ENCODE peak calls at places on chromosomes 3 and 15, in ten cellular contexts. G, B, F, S, O, V, I, X, Q and J are unnamed samples.

GRCh38 chr15:48493084-48493762 is 152.3 kb downstream of the FBN1 start:
- DNase-seq in S (no peak), F (no peak), O (no peak), B (peak), Q (no peak), I (peak), X (no peak), G (no peak), V (no peak), J (no peak)

GRCh38 chr15:74240002-74240568 is 4.0 kb downstream of the CCDC33 start:
- DNase-seq in Q (peak), I (peak), S (peak), V (no peak), G (peak), B (peak), X (peak), O (peak), F (peak), J (no peak)

GRCh38 chr3:174675426-174675825 is 183.7 kb upstream of the NAALADL2 start:
- DNase-seq in X (no peak), S (no peak), B (no peak), O (no peak), G (no peak), I (no peak), V (no peak), F (no peak), Q (no peak), J (no peak)

GRCh38 chr3:196666001-196666867 is 26.7 kb downstream of the NRROS start:
- DNase-seq in F (no peak), X (no peak), Q (no peak), I (peak), O (peak), S (peak), G (peak), B (no peak), V (no peak), J (peak)

GRCh38 chr3:100299031-100299430 is 35.5 kb upstream of the NIT2 start:
- DNase-seq in Q (no peak), G (no peak), B (no peak), V (no peak), I (no peak), X (no peak), F (no peak), S (no peak), O (no peak), J (no peak)

GRCh38 chr15:29134239-29134638 is 135.4 kb downstream of the NSMCE3 start:
- DNase-seq in X (no peak), B (no peak), S (no peak), O (no peak), Q (peak), V (no peak), F (no peak), G (peak), I (no peak), J (no peak)

GRCh38 chr3:126527455-126528211 is 3.7 kb downstream of the CHST13 start:
- DNase-seq in V (no peak), G (peak), S (no peak), X (no peak), O (no peak), B (no peak), Q (no peak), F (no peak), I (no peak), J (peak)

GRCh38 chr3:157130881-157131251 is 29.1 kb downstream of the CCNL1 start:
- DNase-seq in I (no peak), G (no peak), B (no peak), V (no peak), Q (no peak), O (no peak), X (no peak), S (peak), F (no peak), J (no peak)

GRCh38 chr3:140370686-140371085 is 307.2 kb upstream of the TRIM42 start:
- DNase-seq in F (no peak), V (no peak), I (no peak), S (no peak), Q (no peak), G (no peak), O (no peak), X (no peak), B (no peak), J (no peak)

GRCh38 chr3:155185623-155186022 is 105.5 kb downstream of the MME start:
- DNase-seq in G (no peak), B (peak), S (peak), X (no peak), I (peak), F (no peak), V (no peak), O (no peak), Q (no peak), J (no peak)

GRCh38 chr3:10515396-10515795 is 10.0 kb upstream of the ATP2B2 start:
- DNase-seq in V (no peak), B (no peak), O (no peak), X (no peak), Q (no peak), I (no peak), G (no peak), S (no peak), F (no peak), J (no peak)

GRCh38 chr15:58224068-58224467 is 85.9 kb downstream of the AQP9 start:
- DNase-seq in V (no peak), G (no peak), S (no peak), O (no peak), X (no peak), B (peak), F (no peak), Q (no peak), I (no peak), J (peak)

GRCh38 chr15:58222698-58223097 is 84.5 kb downstream of the AQP9 start:
- DNase-seq in X (no peak), V (no peak), B (no peak), Q (no peak), O (no peak), S (no peak), I (peak), G (no peak), F (no peak), J (no peak)

GRCh38 chr15:58223432-58223831 is 85.3 kb downstream of the AQP9 start:
- DNase-seq in I (no peak), G (no peak), B (no peak), Q (no peak), V (no peak), S (no peak), X (no peak), F (no peak), O (no peak), J (no peak)

DNA sequence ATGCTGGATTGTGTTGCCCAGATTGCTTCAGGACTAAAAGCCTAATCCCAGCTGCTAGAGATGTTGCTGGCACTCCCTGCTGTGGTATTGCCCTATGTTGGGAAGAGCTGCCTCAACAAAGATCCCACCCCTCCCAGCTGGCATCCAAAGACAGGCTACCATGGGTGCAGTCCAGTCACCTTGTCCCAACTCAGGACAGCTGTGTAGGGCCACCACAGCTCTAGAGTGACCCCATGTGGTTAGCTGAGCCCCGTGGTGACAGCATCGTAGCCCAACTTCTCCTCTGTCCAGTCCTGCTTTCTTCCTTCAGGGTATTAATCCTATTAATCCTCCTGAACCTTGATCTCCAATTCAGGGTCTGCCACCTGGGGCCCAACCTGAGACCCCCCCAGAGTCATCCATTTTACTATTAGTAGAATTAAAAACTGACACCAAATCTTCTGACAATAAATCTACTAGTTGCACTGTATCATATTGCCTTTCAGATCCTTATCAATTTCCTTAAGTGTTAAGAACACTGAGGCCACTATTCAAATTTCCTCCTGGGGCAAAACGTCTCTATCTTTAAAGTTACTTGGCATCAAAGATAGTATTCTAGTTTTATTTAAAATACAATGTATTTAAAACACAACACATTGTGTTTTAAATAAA is 83.5 kb downstream of the AQP9 start:
- DNase-seq in I (peak), B (no peak), V (peak), F (peak), O (peak), G (no peak), S (peak), X (peak), Q (no peak), J (peak)
- TF ChIP-seq CTCF in I (peak), B (peak), V (peak), F (no peak), O (peak), G (peak), S (peak), X (peak), Q (no peak), J (no peak)

DNA sequence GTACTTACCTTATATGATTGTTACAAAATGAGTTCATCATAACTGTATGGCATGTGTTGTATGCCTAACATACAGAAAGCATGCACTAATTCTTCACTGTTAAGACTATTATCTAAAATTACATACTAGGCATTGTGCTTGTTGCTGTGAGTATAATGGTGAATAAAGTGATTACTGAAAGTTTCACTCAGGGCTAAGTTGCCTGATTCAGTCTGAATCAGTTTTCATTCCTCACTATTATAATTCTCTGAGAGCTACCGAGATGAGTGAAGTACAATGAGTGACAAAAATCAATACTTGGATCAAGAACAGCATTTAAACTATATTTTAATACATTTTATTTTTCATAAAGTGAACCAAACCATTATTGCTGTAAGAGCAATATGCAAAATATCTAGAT is 7.5 kb upstream of the GCSAM start:
- DNase-seq in Q (no peak), O (no peak), V (no peak), X (no peak), F (no peak), S (no peak), G (no peak), B (no peak), I (no peak), J (no peak)
- TF ChIP-seq CTCF in Q (no peak), O (no peak), V (no peak), X (no peak), F (no peak), S (no peak), G (no peak), B (no peak), I (no peak), J (no peak)

DNA sequence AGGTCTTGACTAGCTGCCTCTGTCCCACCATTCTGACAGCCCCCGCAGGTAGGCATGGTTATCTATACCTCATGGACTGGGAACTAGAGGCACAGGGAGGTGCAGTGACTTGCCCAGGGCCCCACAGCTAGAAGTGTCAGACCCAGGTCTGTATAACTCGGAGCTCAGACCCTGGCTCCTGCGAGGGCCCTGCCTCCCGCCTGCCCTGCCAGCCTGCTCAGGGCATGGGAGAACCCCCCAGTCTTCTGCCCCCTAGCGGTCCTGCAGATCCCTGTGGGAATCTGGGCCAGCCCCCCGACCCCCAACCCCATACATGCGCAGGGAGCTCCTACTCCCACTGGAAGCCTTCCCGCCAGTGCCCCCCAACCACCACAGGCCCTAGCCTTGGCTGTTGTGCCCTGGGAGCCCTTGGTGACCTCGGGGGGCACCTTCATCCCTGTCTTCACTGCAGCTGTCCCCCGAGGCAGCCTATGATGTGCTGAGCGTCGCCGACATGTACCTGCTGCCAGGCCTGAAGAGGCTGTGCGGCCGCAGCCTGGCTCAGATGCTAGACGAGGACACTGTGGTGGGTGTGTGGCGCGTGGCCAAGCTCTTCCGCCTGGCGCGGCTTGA is 6.9 kb downstream of the ABTB1 start:
- DNase-seq in F (peak), O (no peak), B (no peak), V (no peak), G (peak), Q (peak), X (no peak), I (no peak), S (peak), J (no peak)
- TF ChIP-seq CTCF in F (no peak), O (peak), B (peak), V (no peak), G (no peak), Q (no peak), X (no peak), I (peak), S (peak), J (peak)

GRCh38 chr3:129556890-129557736 is 14.1 kb downstream of the H1-8 start:
- DNase-seq in V (no peak), O (no peak), B (peak), G (no peak), I (no peak), X (no peak), S (no peak), Q (peak), F (no peak), J (no peak)

GRCh38 chr3:129557737-129558037 is 14.7 kb downstream of the H1-8 start:
- DNase-seq in X (no peak), Q (no peak), G (no peak), I (no peak), O (no peak), B (no peak), V (no peak), F (no peak), S (no peak), J (no peak)

GRCh38 chr3:129555616-129556357 is 12.8 kb downstream of the H1-8 start:
- DNase-seq in O (no peak), B (no peak), G (peak), F (no peak), S (no peak), X (no peak), I (no peak), V (no peak), Q (no peak), J (no peak)

GRCh38 chr3:129555176-129555575 is 12.2 kb downstream of the H1-8 start:
- DNase-seq in S (no peak), V (no peak), G (no peak), I (no peak), Q (no peak), X (no peak), F (no peak), B (no peak), O (no peak), J (no peak)

GRCh38 chr3:129556358-129556695 is 13.4 kb downstream of the H1-8 start:
- DNase-seq in S (no peak), X (no peak), V (no peak), Q (no peak), I (no peak), O (no peak), F (no peak), B (no peak), G (no peak), J (no peak)
- TF ChIP-seq CTCF in S (no peak), X (no peak), V (no peak), Q (no peak), I (no peak), O (no peak), F (no peak), B (no peak), G (no peak), J (no peak)